ENCODE peak calls at places on chromosomes 4 and X, in nine cellular contexts. E is fibroblast of lung, G is IMR-90, F is OCI-LY7, B is GM20000, M is testis, K is coronary artery, V is transverse colon, J is H9. X is an unnamed sample.

GRCh38 chr4:174555793-174556630 is 33.7 kb upstream of the HPGD start:
- DNase-seq in V (no peak), F (no peak), M (no peak), K (no peak), B (no peak), J (no peak), G (no peak), E (no peak), X (no peak)

GRCh38 chr4:113707013-113707412 is 54.5 kb downstream of the CAMK2D start:
- DNase-seq in G (peak; percentile 74), K (no peak), M (no peak), J (no peak), E (peak; percentile 38), F (no peak), B (no peak), V (no peak), X (peak; percentile 46)

GRCh38 chrX:149950681-149951080 is 12.4 kb upstream of the EOLA2 start:
- DNase-seq in B (peak; percentile 3), F (peak; percentile 27), V (no peak), K (no peak), G (peak; percentile 67), J (no peak), M (peak; percentile 41), E (peak; percentile 72), X (no peak)

GRCh38 chrX:150094996-150095395 is 156.7 kb upstream of the EOLA2 start:
- DNase-seq in E (no peak), F (no peak), K (no peak), B (no peak), V (no peak), M (no peak), G (no peak), J (no peak), X (no peak)

GRCh38 chrX:142661696-142662095 is 364.0 kb upstream of the SPANXN4 start:
- DNase-seq in F (no peak), J (no peak), M (no peak), B (no peak), K (no peak), E (no peak), V (peak; percentile 15), G (no peak), X (no peak)

GRCh38 chrX:40152173-40152705 is 54.5 kb upstream of the BCOR start:
- DNase-seq in G (no peak), E (no peak), K (no peak), B (peak; percentile 44), F (peak; percentile 36), J (peak; percentile 65), V (peak; percentile 51), M (no peak), X (peak; percentile 52)

GRCh38 chr4:173013232-173013932 is 155.2 kb upstream of the GALNT7 start:
- DNase-seq in E (peak; percentile 63), F (peak; percentile 59), V (peak; percentile 36), J (peak; percentile 57), G (peak; percentile 48), B (peak; percentile 51), K (no peak), M (peak; percentile 76), X (no peak)

GRCh38 chrX:83469551-83469950 is 38.5 kb upstream of the POU3F4 start:
- DNase-seq in G (peak; percentile 1), V (peak; percentile 9), J (peak; percentile 38), F (peak; percentile 66), B (peak; percentile 9), K (no peak), M (peak; percentile 30), E (no peak), X (no peak)

GRCh38 chrX:151789179-151789800 is 54.7 kb downstream of the CNGA2 start:
- DNase-seq in E (peak; percentile 52), F (no peak), K (no peak), M (no peak), V (peak; percentile 18), B (no peak), J (no peak), G (peak; percentile 45), X (peak; percentile 10)

GRCh38 chr4:98643760-98644159 is 14.7 kb downstream of the TSPAN5 start:
- DNase-seq in B (no peak), G (no peak), J (no peak), E (no peak), K (no peak), V (no peak), F (no peak), M (no peak), X (no peak)

GRCh38 chrX:7139202-7140081 is 8.1 kb upstream of the STS start:
- DNase-seq in J (no peak), V (no peak), F (no peak), K (no peak), E (peak; percentile 76), M (no peak), B (no peak), G (peak; percentile 92), X (no peak)

GRCh38 chr4:36174570-36174969 is 69.7 kb downstream of the ARAP2 start:
- DNase-seq in E (no peak), G (no peak), B (no peak), M (no peak), V (no peak), J (no peak), F (no peak), K (no peak), X (no peak)

GRCh38 chr4:2763511-2763967 is 7.4 kb upstream of the TNIP2 start:
- DNase-seq in J (no peak), F (no peak), E (no peak), K (no peak), B (no peak), G (no peak), V (no peak), M (no peak), X (no peak)

GRCh38 chr4:7970031-7970946 is 30.6 kb upstream of the AFAP1 start:
- DNase-seq in K (no peak), B (peak; percentile 66), V (peak; percentile 75), J (no peak), F (no peak), M (no peak), G (peak; percentile 58), E (no peak), X (no peak)

GRCh38 chr4:58138786-58139185 is 1028.6 kb upstream of the IGFBP7 start:
- DNase-seq in F (no peak), G (no peak), M (no peak), B (no peak), K (no peak), J (no peak), V (no peak), E (no peak), X (no peak)

GRCh38 chr4:123017078-123017477 is 94.7 kb upstream of the NUDT6 start:
- DNase-seq in E (no peak), G (no peak), F (no peak), K (no peak), M (no peak), V (no peak), J (no peak), B (no peak), X (no peak)

GRCh38 chr4:46993075-46994006 is at the start of gene GABRA4:
- DNase-seq in F (no peak), V (no peak), M (no peak), G (no peak), B (no peak), E (peak; percentile 18), J (peak; percentile 64), K (no peak), X (no peak)

GRCh38 chr4:76758290-76758882 is 139.6 kb downstream of the SOWAHB start:
- DNase-seq in V (no peak), M (peak; percentile 41), G (peak; percentile 81), F (peak; percentile 14), K (no peak), J (no peak), B (peak; percentile 51), E (peak; percentile 88), X (no peak)

GRCh38 chr4:31045724-31046318 is 325.7 kb downstream of the PCDH7 start:
- DNase-seq in K (no peak), E (peak; percentile 47), M (no peak), B (no peak), F (peak; percentile 31), V (peak; percentile 9), J (no peak), G (peak; percentile 24), X (no peak)
- TF ChIP-seq CTCF in K (no peak), E (no peak), M (no peak), B (no peak), F (peak; percentile 84), V (peak; percentile 47), J (peak; percentile 81), G (peak; percentile 46), X (no peak)

DNA sequence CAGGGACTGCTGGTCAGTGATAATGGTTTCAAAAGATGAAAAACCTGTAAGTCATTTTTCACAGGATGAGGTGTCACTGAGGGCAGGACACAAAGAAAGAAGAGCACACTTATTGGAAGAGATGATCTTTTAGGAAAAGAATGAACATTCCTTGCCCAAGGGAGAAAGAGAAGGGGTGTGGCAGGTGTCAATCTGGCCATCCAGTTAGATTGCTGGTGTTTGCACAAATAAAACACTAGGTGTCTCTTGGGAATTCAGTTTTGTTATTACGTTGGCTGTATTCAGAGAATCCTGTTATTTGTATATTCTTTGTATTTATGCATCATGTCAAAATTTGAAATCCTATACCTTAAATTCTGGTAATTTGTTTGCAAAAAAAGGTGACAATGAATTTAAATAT is 244.4 kb downstream of the GPAT3 start:
- DNase-seq in F (no peak), K (no peak), E (no peak), J (no peak), V (no peak), G (no peak), M (no peak), B (no peak), X (no peak)
- TF ChIP-seq CTCF in F (no peak), K (no peak), E (no peak), J (no peak), V (no peak), G (no peak), M (no peak), B (no peak), X (no peak)

GRCh38 chr4:4521767-4522166 is 20.1 kb downstream of the STX18 start:
- DNase-seq in J (no peak), B (no peak), G (no peak), E (no peak), M (no peak), V (no peak), F (no peak), K (no peak), X (no peak)

GRCh38 chr4:4518747-4519146 is 23.1 kb downstream of the STX18 start:
- DNase-seq in B (no peak), E (no peak), J (no peak), M (no peak), V (no peak), K (no peak), G (no peak), F (no peak), X (no peak)

GRCh38 chr4:4524364-4524763 is 17.5 kb downstream of the STX18 start:
- DNase-seq in M (no peak), J (peak; percentile 54), K (no peak), G (peak; percentile 11), E (peak; percentile 20), V (no peak), F (peak; percentile 82), B (peak; percentile 73), X (no peak)

GRCh38 chr4:4521069-4521468 is 20.8 kb downstream of the STX18 start:
- DNase-seq in G (no peak), J (no peak), K (no peak), B (no peak), V (no peak), M (no peak), F (no peak), E (no peak), X (no peak)

GRCh38 chr4:4519296-4519898 is 22.5 kb downstream of the STX18 start:
- DNase-seq in K (no peak), B (no peak), M (no peak), F (no peak), G (peak; percentile 33), V (no peak), J (no peak), E (peak; percentile 41), X (no peak)
- TF ChIP-seq CTCF in K (no peak), B (no peak), M (peak; percentile 56), F (peak; percentile 71), G (peak; percentile 59), V (peak; percentile 53), J (peak; percentile 71), E (peak; percentile 65), X (no peak)

GRCh38 chrX:1468250-1468772 is 15.6 kb upstream of the ASMTL start:
- DNase-seq in V (peak; percentile 71), K (peak; percentile 64), G (no peak), E (no peak), M (peak; percentile 14), J (peak; percentile 25), F (peak; percentile 96), B (peak; percentile 70), X (no peak)
- TF ChIP-seq CTCF in V (no peak), K (no peak), G (no peak), E (no peak), M (no peak), J (no peak), F (peak; percentile 67), B (no peak), X (no peak)